ENCODE peak calls at places on chromosomes 1 and 21, in six cellular contexts. C, Y, Q, A, E and W are unnamed samples.

GRCh38 chr1:180235077-180235501 is 5.0 kb downstream of the LHX4 start:
- DNase-seq in E (no peak), A (no peak), C (no peak), Y (no peak), Q (no peak), W (no peak)

GRCh38 chr1:167502192-167502551 is 16.2 kb downstream of the CD247 start:
- DNase-seq in A (no peak), Y (no peak), C (no peak), Q (no peak), E (no peak), W (no peak)

GRCh38 chr1:87329756-87330200 is 1.1 kb downstream of the LMO4 start:
- DNase-seq in Q (peak), E (no peak), Y (no peak), A (no peak), C (peak), W (peak)

GRCh38 chr1:67256291-67257172 is 51.1 kb upstream of the IL12RB2 start:
- DNase-seq in A (no peak), Q (no peak), C (peak), Y (no peak), E (no peak), W (no peak)

GRCh38 chr1:161934278-161934608 is 89.4 kb downstream of the OLFML2B start:
- DNase-seq in Q (peak), C (no peak), A (no peak), E (no peak), Y (no peak), W (no peak)

GRCh38 chr1:117564227-117565082 is 41.4 kb upstream of the TENT5C start:
- DNase-seq in E (no peak), Y (no peak), C (no peak), Q (no peak), A (no peak), W (no peak)

GRCh38 chr21:45259206-45259795 is 28.4 kb downstream of the POFUT2 start:
- DNase-seq in C (no peak), E (no peak), Q (no peak), Y (no peak), A (no peak), W (no peak)

GRCh38 chr1:28278763-28279162 is 19.4 kb downstream of the SESN2 start:
- DNase-seq in Y (no peak), E (no peak), Q (no peak), C (no peak), A (no peak), W (no peak)

GRCh38 chr1:165060285-165060793 is 296.2 kb downstream of the LMX1A start:
- DNase-seq in Q (no peak), E (no peak), C (no peak), Y (no peak), A (no peak), W (no peak)

GRCh38 chr1:72845342-72845741 is 563.0 kb upstream of the NEGR1 start:
- DNase-seq in Y (no peak), A (no peak), C (peak), Q (no peak), E (no peak), W (peak)

GRCh38 chr1:243287652-243288051 is 31.8 kb downstream of the SDCCAG8 start:
- DNase-seq in C (peak), Y (no peak), A (no peak), E (peak), Q (peak), W (peak)

GRCh38 chr1:98870959-98871903 is 133.4 kb downstream of the PLPPR5 start:
- DNase-seq in Y (no peak), Q (peak), A (no peak), C (peak), E (no peak), W (no peak)

GRCh38 chr1:211378844-211379243 is 52.2 kb downstream of the TRAF5 start:
- DNase-seq in Q (no peak), E (no peak), A (no peak), Y (no peak), C (peak), W (peak)

GRCh38 chr1:54358503-54359168 is 47.6 kb downstream of the SSBP3 start:
- DNase-seq in E (no peak), Y (no peak), Q (no peak), C (no peak), A (no peak), W (peak)

GRCh38 chr1:205369621-205370230 is 13.0 kb upstream of the KLHDC8A start:
- DNase-seq in E (no peak), Q (no peak), Y (no peak), A (no peak), C (no peak), W (peak)

GRCh38 chr1:232247669-232248068 is 382.3 kb downstream of the SIPA1L2 start:
- DNase-seq in Q (no peak), E (no peak), C (no peak), A (no peak), Y (no peak), W (no peak)

GRCh38 chr1:53629101-53629691 is 109.8 kb downstream of the GLIS1 start:
- DNase-seq in Y (no peak), A (no peak), Q (no peak), E (no peak), C (no peak), W (no peak)

GRCh38 chr1:210001751-210002150 is 63.7 kb downstream of the SYT14 start:
- DNase-seq in A (no peak), Y (no peak), E (no peak), Q (no peak), C (peak), W (no peak)

GRCh38 chr21:28220670-28221069 is 772.0 kb downstream of the LTN1 start:
- DNase-seq in C (peak), E (no peak), A (no peak), Q (no peak), Y (no peak), W (peak)

GRCh38 chr1:167991546-167991945 is 54.7 kb upstream of the MPC2 start:
- DNase-seq in Q (no peak), E (no peak), A (no peak), Y (no peak), C (no peak), W (peak)

GRCh38 chr21:39187141-39187540 is 3.9 kb upstream of the PSMG1 start:
- DNase-seq in Q (no peak), A (no peak), E (no peak), Y (no peak), C (no peak), W (no peak)

GRCh38 chr1:2446394-2446793 is 29.7 kb upstream of the PLCH2 start:
- DNase-seq in Q (no peak), A (no peak), C (peak), Y (peak), E (no peak), W (peak)

GRCh38 chr1:19460535-19461351 is 24.6 kb downstream of the CAPZB start:
- DNase-seq in C (no peak), A (no peak), Q (no peak), Y (no peak), E (no peak), W (no peak)

GRCh38 chr21:36917487-36918158 is 48.8 kb downstream of the HLCS start:
- DNase-seq in C (peak), A (no peak), Q (no peak), E (no peak), Y (no peak), W (peak)

GRCh38 chr21:36461277-36461917 is 18.5 kb downstream of the CLDN14 start:
- DNase-seq in Q (no peak), A (no peak), E (no peak), C (no peak), Y (no peak), W (no peak)

GRCh38 chr1:196459383-196459782 is 148.9 kb downstream of the KCNT2 start:
- DNase-seq in A (no peak), Q (no peak), C (no peak), Y (no peak), E (no peak), W (no peak)

GRCh38 chr1:87089823-87090222 is 175.4 kb downstream of the HS2ST1 start:
- DNase-seq in E (no peak), Q (no peak), C (no peak), Y (no peak), A (no peak), W (no peak)

GRCh38 chr1:201436461-201436860 is 14.9 kb upstream of the TNNI1 start:
- DNase-seq in C (peak), E (no peak), Q (no peak), Y (no peak), A (no peak), W (no peak)

GRCh38 chr1:226548281-226549093 is at the start of gene STUM:
- DNase-seq in A (no peak), Q (no peak), C (peak), E (no peak), Y (peak), W (peak)

GRCh38 chr1:24914226-24915069 is 15.6 kb downstream of the RUNX3 start:
- DNase-seq in Y (no peak), C (peak), A (no peak), E (no peak), Q (no peak), W (peak)